ENCODE peak calls at places on chromosomes 4 and X, in eight cellular contexts. M, Q, K, O, D, B, Y and Z are unnamed samples.

GRCh38 chrX:3046253-3046909 is 5.1 kb downstream of the ARSF start:
- DNase-seq in Y (no peak), Q (no peak), M (no peak), K (no peak), B (no peak), O (no peak), D (no peak), Z (no peak)

GRCh38 chr4:25814323-25814722 is 48.5 kb downstream of the SEL1L3 start:
- DNase-seq in Y (no peak), O (no peak), B (peak), M (no peak), K (peak), D (no peak), Q (no peak), Z (no peak)

GRCh38 chr4:143609492-143609891 is 91.0 kb downstream of the FREM3 start:
- DNase-seq in D (no peak), Q (no peak), Y (no peak), K (no peak), B (no peak), M (no peak), O (no peak), Z (no peak)

GRCh38 chrX:149493567-149494562 is 11.2 kb downstream of the IDS start:
- DNase-seq in Q (peak), B (no peak), K (peak), Y (no peak), M (no peak), D (no peak), O (no peak), Z (peak)

GRCh38 chr4:130028552-130028951 is 932.6 kb downstream of the C4orf33 start:
- DNase-seq in Y (no peak), M (no peak), K (no peak), D (no peak), Q (no peak), O (peak), B (no peak), Z (peak)

GRCh38 chr4:66562276-66562806 is 892.1 kb upstream of the EPHA5 start:
- DNase-seq in Y (no peak), D (no peak), Q (no peak), M (no peak), B (no peak), K (no peak), O (no peak), Z (no peak)

GRCh38 chrX:99494668-99495067 is 915.4 kb downstream of the PCDH19 start:
- DNase-seq in B (no peak), M (no peak), D (no peak), Q (no peak), O (no peak), K (no peak), Y (no peak), Z (no peak)

GRCh38 chr4:107721436-107722090 is 1.5 kb upstream of the PAPSS1 start:
- DNase-seq in B (no peak), O (no peak), K (no peak), D (no peak), Y (peak), M (no peak), Q (no peak), Z (no peak)

GRCh38 chrX:39356119-39356807 is 555.0 kb downstream of the MID1IP1 start:
- DNase-seq in Y (no peak), B (no peak), K (no peak), M (no peak), O (no peak), D (no peak), Q (no peak), Z (no peak)

GRCh38 chr4:14719053-14719452 is 283.2 kb upstream of the CPEB2 start:
- DNase-seq in B (no peak), M (no peak), Y (no peak), K (peak), Q (no peak), D (no peak), O (no peak), Z (no peak)

GRCh38 chr4:98482503-98482846 is 175.9 kb downstream of the TSPAN5 start:
- DNase-seq in K (no peak), M (no peak), Q (no peak), B (no peak), Y (no peak), O (no peak), D (no peak), Z (no peak)

GRCh38 chrX:40784516-40785151 is 49.3 kb upstream of the MED14 start:
- DNase-seq in K (peak), D (peak), O (no peak), Y (no peak), M (no peak), B (peak), Q (no peak), Z (no peak)

GRCh38 chr4:37490391-37491347 is 195.5 kb downstream of the RELL1 start:
- DNase-seq in K (no peak), Y (no peak), M (no peak), B (no peak), O (no peak), D (peak), Q (no peak), Z (no peak)

GRCh38 chrX:153460826-153461225 is 9.6 kb downstream of the HAUS7 start:
- DNase-seq in O (no peak), K (peak), M (no peak), Q (peak), Y (no peak), D (peak), B (peak), Z (peak)

GRCh38 chr4:78166582-78166981 is 109.5 kb downstream of the FRAS1 start:
- DNase-seq in M (no peak), D (no peak), Y (no peak), O (no peak), K (no peak), Q (no peak), B (no peak), Z (peak)

GRCh38 chr4:76840972-76841473 is 56.9 kb downstream of the SOWAHB start:
- DNase-seq in D (no peak), O (no peak), Q (no peak), K (no peak), M (no peak), B (no peak), Y (no peak), Z (no peak)

GRCh38 chr4:17817027-17817426 is 6.2 kb downstream of the NCAPG start:
- DNase-seq in Y (no peak), Q (no peak), M (peak), K (peak), O (peak), B (peak), D (peak), Z (peak)

GRCh38 chr4:26208237-26208985 is 112.4 kb upstream of the RBPJ start:
- DNase-seq in D (no peak), K (no peak), O (no peak), Y (no peak), Q (no peak), B (no peak), M (no peak), Z (no peak)

GRCh38 chr4:16914208-16914607 is 15.8 kb upstream of the LDB2 start:
- DNase-seq in D (no peak), K (no peak), Y (no peak), B (peak), M (no peak), O (no peak), Q (no peak), Z (peak)

GRCh38 chr4:15159477-15160019 is 157.3 kb downstream of the CPEB2 start:
- DNase-seq in B (no peak), Y (no peak), K (no peak), D (peak), Q (no peak), M (no peak), O (no peak), Z (no peak)

GRCh38 chrX:30819080-30819479 is 70.0 kb downstream of the TAB3 start:
- DNase-seq in B (no peak), D (no peak), K (no peak), Q (no peak), M (no peak), Y (no peak), O (no peak), Z (no peak)

GRCh38 chr4:140038031-140038533 is 115.9 kb downstream of the MAML3 start:
- DNase-seq in B (no peak), M (no peak), O (no peak), D (peak), Q (no peak), Y (no peak), K (peak), Z (no peak)

GRCh38 chr4:6965329-6965728 is 55.7 kb downstream of the TBC1D14 start:
- DNase-seq in M (no peak), Y (no peak), O (no peak), Q (no peak), K (no peak), B (no peak), D (no peak), Z (no peak)

GRCh38 chr4:6960628-6961027 is 51.0 kb downstream of the TBC1D14 start:
- DNase-seq in M (no peak), K (no peak), B (no peak), O (no peak), D (no peak), Q (no peak), Y (no peak), Z (no peak)

GRCh38 chr4:6962211-6963041 is 52.8 kb downstream of the TBC1D14 start:
- DNase-seq in K (no peak), O (no peak), M (no peak), Q (no peak), B (no peak), D (no peak), Y (no peak), Z (no peak)

GRCh38 chr4:6961496-6962210 is 52.0 kb downstream of the TBC1D14 start:
- DNase-seq in D (no peak), Q (no peak), Y (no peak), B (no peak), O (no peak), M (no peak), K (no peak), Z (no peak)

GRCh38 chr4:6963139-6963611 is 53.5 kb downstream of the TBC1D14 start:
- DNase-seq in D (peak), Q (no peak), M (no peak), Y (no peak), O (no peak), K (no peak), B (peak), Z (peak)
- TF ChIP-seq MAX in D (no peak), Q (no peak), M (no peak), Y (no peak), O (no peak), K (no peak), B (no peak), Z (no peak)

GRCh38 chrX:10016516-10017132 is 49.5 kb downstream of the CLDN34 start:
- DNase-seq in O (no peak), B (peak), K (no peak), D (no peak), Q (no peak), M (no peak), Y (no peak), Z (no peak)

GRCh38 chrX:10012776-10013175 is 45.6 kb downstream of the CLDN34 start:
- DNase-seq in D (no peak), O (no peak), B (no peak), K (no peak), Q (no peak), Y (no peak), M (no peak), Z (no peak)

GRCh38 chrX:10017866-10018265 is 50.7 kb downstream of the CLDN34 start:
- DNase-seq in O (no peak), B (peak), D (peak), K (peak), Q (no peak), M (peak), Y (no peak), Z (peak)

GRCh38 chrX:10014462-10015373 is 47.6 kb downstream of the CLDN34 start:
- DNase-seq in B (peak), K (peak), Q (peak), O (no peak), M (peak), Y (peak), D (peak), Z (peak)

DNA sequence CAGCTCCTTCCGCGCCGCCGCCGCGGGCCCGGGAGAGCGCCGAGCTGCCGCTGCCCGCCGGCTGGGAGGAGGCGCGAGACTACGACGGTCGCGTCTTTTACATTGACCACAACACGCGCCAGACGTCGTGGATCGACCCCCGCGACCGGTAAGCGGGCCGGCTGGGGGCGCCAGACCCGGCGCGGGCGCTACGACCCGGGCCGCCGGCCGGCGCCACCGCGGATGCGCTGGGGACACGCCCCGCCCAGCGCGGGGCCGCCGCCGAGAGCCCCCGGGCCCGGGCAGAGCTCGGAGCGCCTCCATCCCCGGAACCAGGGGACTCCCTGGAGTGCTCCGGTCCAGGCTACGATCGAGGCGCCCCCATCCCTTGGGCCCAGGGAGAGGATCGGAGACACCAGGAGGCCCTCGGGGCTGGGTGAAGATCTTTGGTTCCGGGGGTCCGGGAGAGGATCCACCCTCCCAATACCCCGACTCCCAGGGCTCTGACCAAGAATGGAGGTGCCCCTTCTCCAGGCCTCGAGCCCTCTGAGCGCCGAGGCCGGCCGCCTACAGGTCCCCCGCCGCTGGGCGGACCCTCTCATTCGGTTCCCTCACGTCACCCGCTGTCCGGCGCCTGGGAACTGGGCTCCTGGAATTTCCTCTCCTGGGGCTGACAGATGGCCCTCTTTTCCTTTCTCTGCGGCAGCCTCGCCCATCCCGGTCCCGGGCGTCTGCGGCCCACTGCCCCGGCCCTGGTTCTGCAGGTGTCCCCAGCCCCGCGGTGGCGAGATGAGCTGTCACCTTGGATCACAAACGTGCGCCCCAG is 48.8 kb downstream of the CLDN34 start:
- DNase-seq in Q (no peak), O (no peak), D (no peak), M (no peak), K (peak), Y (peak), B (peak), Z (no peak)
- TF ChIP-seq POLR2A in Q (no peak), O (no peak), D (no peak), M (no peak), K (no peak), Y (no peak), B (no peak), Z (no peak)

GRCh38 chrX:7941390-7942042 is 14.3 kb upstream of the PNPLA4 start:
- DNase-seq in Y (no peak), B (peak), Q (no peak), O (no peak), M (no peak), K (peak), D (peak), Z (peak)
- TF ChIP-seq CTCF in Y (no peak), B (no peak), Q (peak), O (peak), M (peak), K (peak), D (peak), Z (peak)

GRCh38 chr4:128715616-128716015 is 93.9 kb upstream of the JADE1 start:
- DNase-seq in K (no peak), Q (no peak), D (no peak), Y (no peak), M (no peak), B (no peak), O (no peak), Z (peak)
- TF ChIP-seq MAX in K (no peak), Q (no peak), D (no peak), Y (no peak), M (no peak), B (no peak), O (no peak), Z (no peak)

DNA sequence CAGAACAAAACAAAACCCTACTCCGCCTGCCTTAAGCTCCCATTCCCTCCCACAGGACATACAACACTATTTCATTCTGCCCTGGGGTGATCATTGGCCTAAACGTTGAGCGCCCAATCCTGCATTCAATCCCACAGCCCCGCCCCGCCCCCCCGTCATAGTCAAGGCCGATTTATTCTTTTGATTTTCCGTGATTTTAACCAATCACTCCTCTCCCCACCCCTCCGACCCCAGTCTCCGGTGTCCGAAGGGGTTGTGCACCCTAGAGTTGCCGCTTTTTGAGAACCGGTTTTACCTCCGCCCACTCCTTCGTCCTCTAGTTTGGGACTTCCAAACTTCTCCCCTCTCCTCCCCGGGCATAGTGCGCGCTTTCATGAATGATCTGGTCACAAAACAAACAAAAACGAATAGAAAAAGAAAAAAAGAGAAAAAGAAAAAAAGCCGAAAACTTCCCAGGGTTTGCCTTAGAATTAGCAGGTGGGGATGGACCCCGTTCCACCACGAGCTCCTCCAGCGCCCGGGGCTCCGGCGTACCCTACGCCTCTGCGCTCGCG is 446 bp upstream of the UBE2A start:
- DNase-seq in B (peak), Q (peak), O (no peak), M (peak), D (peak), Y (no peak), K (peak), Z (peak)
- TF ChIP-seq POLR2A in B (no peak), Q (no peak), O (no peak), M (no peak), D (no peak), Y (no peak), K (no peak), Z (no peak)

GRCh38 chr4:41728571-41728908 is 20.0 kb downstream of the PHOX2B start:
- DNase-seq in Y (no peak), O (no peak), M (no peak), Q (no peak), K (no peak), D (no peak), B (no peak), Z (no peak)

GRCh38 chr4:41722171-41722570 is 26.4 kb downstream of the PHOX2B start:
- DNase-seq in K (no peak), D (no peak), M (no peak), Y (no peak), Q (no peak), O (no peak), B (no peak), Z (no peak)

GRCh38 chr4:41723286-41723685 is 25.2 kb downstream of the PHOX2B start:
- DNase-seq in D (no peak), Q (no peak), O (no peak), Y (no peak), K (no peak), M (no peak), B (no peak), Z (no peak)

GRCh38 chr4:41727861-41728570 is 20.5 kb downstream of the PHOX2B start:
- DNase-seq in K (no peak), D (no peak), M (no peak), Y (no peak), Q (no peak), O (no peak), B (no peak), Z (no peak)

GRCh38 chr4:41725254-41725653 is 23.3 kb downstream of the PHOX2B start:
- DNase-seq in Q (no peak), Y (peak), O (no peak), M (no peak), B (no peak), K (no peak), D (no peak), Z (peak)
- TF ChIP-seq CTCF in Q (no peak), Y (no peak), O (no peak), M (peak), B (peak), K (peak), D (no peak), Z (peak)

GRCh38 chr4:170853422-170854021 is 763.8 kb upstream of the AADAT start:
- DNase-seq in K (peak), B (no peak), D (peak), Q (peak), O (peak), Y (peak), M (peak), Z (peak)
- TF ChIP-seq MAX in K (no peak), B (no peak), D (no peak), Q (no peak), O (no peak), Y (no peak), M (no peak), Z (no peak)